ENCODE peak calls at places on chromosomes 1 and 21, in six cellular contexts. T is H54, V is anterior cingulate cortex, W is progenitor cell of endocrine pancreas, N is psoas muscle, O is caudate nucleus. L is an unnamed sample.
A peak's percentile ranks its signal among the peaks of the same experiment; 100 is the strongest.

GRCh38 chr1:199273837-199274379 is 635.1 kb downstream of the PTPRC start:
- DNase-seq in T (no peak), V (no peak), W (no peak), N (no peak), O (no peak), L (peak; percentile 9)

GRCh38 chr21:32184485-32184884 is 94.4 kb downstream of the MIS18A start:
- DNase-seq in T (no peak), V (no peak), W (no peak), N (no peak), O (no peak), L (no peak)

GRCh38 chr1:214439352-214440119 is 111.9 kb downstream of the PTPN14 start:
- DNase-seq in T (no peak), V (no peak), W (no peak), N (peak; percentile 21), O (no peak), L (no peak)

GRCh38 chr1:3846521-3846920 is 10.5 kb downstream of the CEP104 start:
- DNase-seq in T (no peak), V (no peak), W (no peak), N (no peak), O (no peak), L (no peak)

GRCh38 chr1:83554174-83554573 is 444.8 kb downstream of the TTLL7 start:
- DNase-seq in T (no peak), V (no peak), W (no peak), N (no peak), O (no peak), L (no peak)

GRCh38 chr1:228340686-228341449 is 65.8 kb downstream of the TRIM11 start:
- DNase-seq in T (no peak), V (no peak), W (no peak), N (peak; percentile 15), O (no peak), L (peak; percentile 11)

GRCh38 chr1:8022395-8023286 is 3.5 kb downstream of the ERRFI1 start:
- DNase-seq in T (no peak), V (no peak), W (no peak), N (no peak), O (no peak), L (no peak)

GRCh38 chr1:22340873-22341272 is 110.8 kb upstream of the ZBTB40 start:
- DNase-seq in T (no peak), V (no peak), W (no peak), N (no peak), O (no peak), L (no peak)

GRCh38 chr1:116448785-116449385 is 75.8 kb downstream of the ATP1A1 start:
- DNase-seq in T (no peak), V (no peak), W (no peak), N (no peak), O (no peak), L (peak; percentile 50)

GRCh38 chr1:236692128-236692527 is 5.8 kb downstream of the ACTN2 start:
- DNase-seq in T (no peak), V (no peak), W (no peak), N (no peak), O (no peak), L (no peak)

GRCh38 chr21:15617968-15618367 is 111.8 kb upstream of the USP25 start:
- DNase-seq in T (peak; percentile 16), V (no peak), W (no peak), N (no peak), O (no peak), L (no peak)

GRCh38 chr1:108125312-108126138 is 74.6 kb downstream of the SLC25A24 start:
- DNase-seq in T (peak; percentile 18), V (peak; percentile 61), W (peak; percentile 47), N (peak; percentile 32), O (peak; percentile 77), L (peak; percentile 88)

GRCh38 chr1:44020464-44020863 is 10.8 kb downstream of the SLC6A9 start:
- DNase-seq in T (no peak), V (no peak), W (no peak), N (no peak), O (no peak), L (no peak)

GRCh38 chr1:51344602-51345299 is 14.4 kb upstream of the TTC39A start:
- DNase-seq in T (no peak), V (no peak), W (peak; percentile 57), N (no peak), O (no peak), L (no peak)

GRCh38 chr1:191457889-191458288 is 700.4 kb upstream of the RGS18 start:
- DNase-seq in T (no peak), V (no peak), W (no peak), N (no peak), O (no peak), L (no peak)

GRCh38 chr1:2003564-2004131 is at the start of gene CFAP74:
- DNase-seq in T (no peak), V (peak; percentile 55), W (peak; percentile 70), N (no peak), O (peak; percentile 54), L (peak; percentile 92)

GRCh38 chr1:99326215-99326949 is 62.1 kb downstream of the PLPPR4 start:
- DNase-seq in T (no peak), V (no peak), W (no peak), N (no peak), O (no peak), L (peak; percentile 20)

GRCh38 chr1:198865288-198865687 is 226.4 kb downstream of the PTPRC start:
- DNase-seq in T (no peak), V (no peak), W (no peak), N (no peak), O (no peak), L (no peak)

L was measured in cardiac muscle cell.